ENCODE peak calls at places on chromosomes 12 and 14, in nine cellular contexts. One of them, this sample, is unnamed.
A peak's percentile ranks its signal among the peaks of the same experiment; 100 is the strongest.

GRCh38 chr12:6696690-6697583 is 3.7 kb downstream of the PIANP start:
- DNase-seq in BJ: no peak
- DNase-seq in retinal pigment epithelial cell: no peak
- DNase-seq in breast epithelium: no peak
- DNase-seq in PC-3: no peak
- DNase-seq in fibroblast of the aortic adventitia: no peak
- DNase-seq in DND-41: no peak
- DNase-seq in SK-N-SH: no peak
- DNase-seq in adrenal gland: no peak
- DNase-seq in this sample: peak; percentile 69

GRCh38 chr12:34350092-34351041 is 328.1 kb downstream of the ALG10 start:
- DNase-seq in BJ: no peak
- DNase-seq in retinal pigment epithelial cell: no peak
- DNase-seq in breast epithelium: no peak
- DNase-seq in PC-3: no peak
- DNase-seq in fibroblast of the aortic adventitia: no peak
- DNase-seq in DND-41: no peak
- DNase-seq in SK-N-SH: no peak
- DNase-seq in adrenal gland: no peak
- DNase-seq in this sample: no peak

GRCh38 chr12:32467959-32468863 is 68.9 kb downstream of the FGD4 start:
- DNase-seq in BJ: no peak
- DNase-seq in retinal pigment epithelial cell: no peak
- DNase-seq in breast epithelium: no peak
- DNase-seq in PC-3: no peak
- DNase-seq in fibroblast of the aortic adventitia: no peak
- DNase-seq in DND-41: no peak
- DNase-seq in SK-N-SH: no peak
- DNase-seq in adrenal gland: no peak
- DNase-seq in this sample: peak; percentile 17

GRCh38 chr14:89501381-89501780 is 84.3 kb upstream of the FOXN3 start:
- DNase-seq in BJ: no peak
- DNase-seq in retinal pigment epithelial cell: no peak
- DNase-seq in breast epithelium: no peak
- DNase-seq in PC-3: no peak
- DNase-seq in fibroblast of the aortic adventitia: no peak
- DNase-seq in DND-41: no peak
- DNase-seq in SK-N-SH: no peak
- DNase-seq in adrenal gland: no peak
- DNase-seq in this sample: no peak

GRCh38 chr14:66624319-66624937 is 116.5 kb downstream of the GPHN start:
- DNase-seq in BJ: no peak
- DNase-seq in retinal pigment epithelial cell: peak; percentile 36
- DNase-seq in breast epithelium: no peak
- DNase-seq in PC-3: peak; percentile 77
- DNase-seq in fibroblast of the aortic adventitia: peak; percentile 81
- DNase-seq in DND-41: peak; percentile 48
- DNase-seq in SK-N-SH: peak; percentile 60
- DNase-seq in adrenal gland: peak; percentile 84
- DNase-seq in this sample: peak; percentile 73

GRCh38 chr12:83186437-83186836 is 499.7 kb downstream of the TMTC2 start:
- DNase-seq in BJ: no peak
- DNase-seq in retinal pigment epithelial cell: peak; percentile 34
- DNase-seq in breast epithelium: no peak
- DNase-seq in PC-3: no peak
- DNase-seq in fibroblast of the aortic adventitia: no peak
- DNase-seq in DND-41: no peak
- DNase-seq in SK-N-SH: no peak
- DNase-seq in adrenal gland: no peak
- DNase-seq in this sample: no peak

GRCh38 chr14:92729632-92730358 is 18.6 kb downstream of the LGMN start:
- DNase-seq in BJ: no peak
- DNase-seq in retinal pigment epithelial cell: peak; percentile 65
- DNase-seq in breast epithelium: no peak
- DNase-seq in PC-3: peak; percentile 88
- DNase-seq in fibroblast of the aortic adventitia: peak; percentile 54
- DNase-seq in DND-41: peak; percentile 24
- DNase-seq in SK-N-SH: no peak
- DNase-seq in adrenal gland: no peak
- DNase-seq in this sample: peak; percentile 73

GRCh38 chr12:47397664-47398281 is 308.1 kb downstream of the RPAP3 start:
- DNase-seq in BJ: no peak
- DNase-seq in retinal pigment epithelial cell: no peak
- DNase-seq in breast epithelium: no peak
- DNase-seq in PC-3: peak; percentile 94
- DNase-seq in fibroblast of the aortic adventitia: peak; percentile 77
- DNase-seq in DND-41: no peak
- DNase-seq in SK-N-SH: no peak
- DNase-seq in adrenal gland: peak; percentile 63
- DNase-seq in this sample: peak; percentile 47

GRCh38 chr12:79690606-79691298 is at the start of gene PAWR:
- DNase-seq in BJ: no peak
- DNase-seq in retinal pigment epithelial cell: peak; percentile 45
- DNase-seq in breast epithelium: peak; percentile 73
- DNase-seq in PC-3: peak; percentile 92
- DNase-seq in fibroblast of the aortic adventitia: peak; percentile 63
- DNase-seq in DND-41: no peak
- DNase-seq in SK-N-SH: peak; percentile 67
- DNase-seq in adrenal gland: peak; percentile 67
- DNase-seq in this sample: peak; percentile 88
- TF ChIP-seq CTCF in BJ: peak; percentile 37
- TF ChIP-seq CTCF in retinal pigment epithelial cell: no peak
- TF ChIP-seq CTCF in breast epithelium: no peak
- TF ChIP-seq CTCF in PC-3: no peak
- TF ChIP-seq CTCF in fibroblast of the aortic adventitia: peak; percentile 11
- TF ChIP-seq CTCF in DND-41: no peak
- TF ChIP-seq CTCF in SK-N-SH: no peak
- TF ChIP-seq CTCF in adrenal gland: peak; percentile 13
- TF ChIP-seq CTCF in this sample: peak; percentile 24

GRCh38 chr12:67697443-67697842 is 48.9 kb downstream of the DYRK2 start:
- DNase-seq in BJ: no peak
- DNase-seq in retinal pigment epithelial cell: no peak
- DNase-seq in breast epithelium: no peak
- DNase-seq in PC-3: peak; percentile 35
- DNase-seq in fibroblast of the aortic adventitia: no peak
- DNase-seq in DND-41: peak; percentile 65
- DNase-seq in SK-N-SH: no peak
- DNase-seq in adrenal gland: no peak
- DNase-seq in this sample: peak; percentile 16
- H3K4me3 ChIP-seq in BJ: no peak overlapping the region
- H3K4me3 ChIP-seq in retinal pigment epithelial cell: no peak overlapping the region
- H3K4me3 ChIP-seq in breast epithelium: no peak overlapping the region
- H3K4me3 ChIP-seq in PC-3: no peak overlapping the region
- H3K4me3 ChIP-seq in fibroblast of the aortic adventitia: no peak overlapping the region
- H3K4me3 ChIP-seq in DND-41: peak overlapping the region; percentile 49
- H3K4me3 ChIP-seq in SK-N-SH: no peak overlapping the region
- H3K4me3 ChIP-seq in adrenal gland: no peak overlapping the region
- H3K4me3 ChIP-seq in this sample: no peak overlapping the region

DNA sequence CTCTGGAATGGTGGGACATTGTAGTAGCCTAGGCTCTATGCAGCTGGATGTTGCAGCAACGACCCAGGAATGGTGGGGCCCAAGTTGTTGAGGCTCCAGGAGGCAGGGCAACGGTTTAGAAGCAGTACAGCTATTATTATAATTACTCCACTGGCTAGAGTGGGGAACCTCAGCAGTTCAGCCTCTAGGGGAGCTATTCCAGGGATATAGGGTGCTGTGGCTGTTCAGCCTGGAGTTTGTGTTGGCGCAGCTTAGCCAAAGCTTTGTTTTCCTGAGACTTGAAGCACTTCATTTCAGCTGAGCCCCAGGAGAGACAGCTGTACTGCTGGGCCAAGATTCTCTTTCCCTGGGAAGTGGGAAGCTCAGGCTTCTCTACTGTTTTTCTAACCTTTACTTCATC is 1023.0 kb upstream of the ATXN7L3B start:
- DNase-seq in BJ: no peak
- DNase-seq in retinal pigment epithelial cell: no peak
- DNase-seq in breast epithelium: no peak
- DNase-seq in PC-3: peak; percentile 13
- DNase-seq in fibroblast of the aortic adventitia: no peak
- DNase-seq in DND-41: no peak
- DNase-seq in SK-N-SH: peak; percentile 5
- DNase-seq in adrenal gland: no peak
- DNase-seq in this sample: no peak
- TF ChIP-seq CTCF in BJ: no peak
- TF ChIP-seq CTCF in retinal pigment epithelial cell: no peak
- TF ChIP-seq CTCF in breast epithelium: no peak
- TF ChIP-seq CTCF in PC-3: peak; percentile 35
- TF ChIP-seq CTCF in fibroblast of the aortic adventitia: no peak
- TF ChIP-seq CTCF in DND-41: no peak
- TF ChIP-seq CTCF in SK-N-SH: no peak
- TF ChIP-seq CTCF in adrenal gland: no peak
- TF ChIP-seq CTCF in this sample: no peak

GRCh38 chr12:95083471-95083870 is 10.1 kb upstream of the NR2C1 start:
- DNase-seq in BJ: no peak
- DNase-seq in retinal pigment epithelial cell: no peak
- DNase-seq in breast epithelium: no peak
- DNase-seq in PC-3: no peak
- DNase-seq in fibroblast of the aortic adventitia: peak; percentile 78
- DNase-seq in DND-41: no peak
- DNase-seq in SK-N-SH: no peak
- DNase-seq in adrenal gland: no peak
- DNase-seq in this sample: no peak

GRCh38 chr12:95083938-95084337 is 10.5 kb upstream of the NR2C1 start:
- DNase-seq in BJ: no peak
- DNase-seq in retinal pigment epithelial cell: no peak
- DNase-seq in breast epithelium: no peak
- DNase-seq in PC-3: no peak
- DNase-seq in fibroblast of the aortic adventitia: peak; percentile 90
- DNase-seq in DND-41: no peak
- DNase-seq in SK-N-SH: no peak
- DNase-seq in adrenal gland: peak; percentile 65
- DNase-seq in this sample: no peak

GRCh38 chr12:95088339-95088738 is 14.9 kb upstream of the NR2C1 start:
- DNase-seq in BJ: no peak
- DNase-seq in retinal pigment epithelial cell: no peak
- DNase-seq in breast epithelium: no peak
- DNase-seq in PC-3: no peak
- DNase-seq in fibroblast of the aortic adventitia: no peak
- DNase-seq in DND-41: no peak
- DNase-seq in SK-N-SH: no peak
- DNase-seq in adrenal gland: no peak
- DNase-seq in this sample: peak; percentile 13

DNA sequence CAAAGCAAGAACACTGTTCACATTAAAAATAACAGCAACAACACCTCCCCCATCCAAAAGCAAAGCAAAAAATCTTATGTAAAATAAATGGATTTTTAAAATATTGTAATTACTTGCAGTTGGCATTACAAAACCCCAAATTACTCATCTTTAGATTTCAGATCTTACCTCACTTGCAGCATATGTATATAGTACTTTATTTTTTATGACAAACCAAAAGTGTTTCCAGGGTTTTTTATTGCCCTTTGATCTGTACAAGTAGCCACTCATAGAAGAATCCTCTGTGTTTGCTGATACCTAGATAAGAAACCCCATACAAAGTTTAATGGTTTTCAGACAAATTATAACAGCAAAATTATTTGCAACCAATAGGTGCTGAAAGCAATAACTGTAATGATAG is 12.2 kb upstream of the NR2C1 start:
- DNase-seq in BJ: no peak
- DNase-seq in retinal pigment epithelial cell: no peak
- DNase-seq in breast epithelium: no peak
- DNase-seq in PC-3: no peak
- DNase-seq in fibroblast of the aortic adventitia: no peak
- DNase-seq in DND-41: no peak
- DNase-seq in SK-N-SH: no peak
- DNase-seq in adrenal gland: no peak
- DNase-seq in this sample: no peak
- H3K4me3 ChIP-seq in BJ: no peak overlapping the region
- H3K4me3 ChIP-seq in retinal pigment epithelial cell: no peak overlapping the region
- H3K4me3 ChIP-seq in breast epithelium: no peak overlapping the region
- H3K4me3 ChIP-seq in PC-3: no peak overlapping the region
- H3K4me3 ChIP-seq in fibroblast of the aortic adventitia: no peak overlapping the region
- H3K4me3 ChIP-seq in DND-41: no peak overlapping the region
- H3K4me3 ChIP-seq in SK-N-SH: no peak overlapping the region
- H3K4me3 ChIP-seq in adrenal gland: no peak overlapping the region
- H3K4me3 ChIP-seq in this sample: no peak overlapping the region

GRCh38 chr14:44963775-44964380 is 1.9 kb downstream of the TOGARAM1 start:
- DNase-seq in BJ: no peak
- DNase-seq in retinal pigment epithelial cell: no peak
- DNase-seq in breast epithelium: no peak
- DNase-seq in PC-3: peak; percentile 33
- DNase-seq in fibroblast of the aortic adventitia: peak; percentile 37
- DNase-seq in DND-41: peak; percentile 27
- DNase-seq in SK-N-SH: peak; percentile 13
- DNase-seq in adrenal gland: no peak
- DNase-seq in this sample: peak; percentile 19
- TF ChIP-seq CTCF in BJ: no peak
- TF ChIP-seq CTCF in retinal pigment epithelial cell: no peak
- TF ChIP-seq CTCF in breast epithelium: no peak
- TF ChIP-seq CTCF in PC-3: no peak
- TF ChIP-seq CTCF in fibroblast of the aortic adventitia: no peak
- TF ChIP-seq CTCF in DND-41: peak; percentile 9
- TF ChIP-seq CTCF in SK-N-SH: no peak
- TF ChIP-seq CTCF in adrenal gland: no peak
- TF ChIP-seq CTCF in this sample: no peak

GRCh38 chr12:66170606-66171005 is 810 bp upstream of the TMBIM4 start:
- DNase-seq in BJ: no peak
- DNase-seq in retinal pigment epithelial cell: no peak
- DNase-seq in breast epithelium: no peak
- DNase-seq in PC-3: no peak
- DNase-seq in fibroblast of the aortic adventitia: no peak
- DNase-seq in DND-41: no peak
- DNase-seq in SK-N-SH: no peak
- DNase-seq in adrenal gland: no peak
- DNase-seq in this sample: no peak
- H3K4me3 ChIP-seq in BJ: no peak overlapping the region
- H3K4me3 ChIP-seq in retinal pigment epithelial cell: no peak overlapping the region
- H3K4me3 ChIP-seq in breast epithelium: peak overlapping the region; percentile 76
- H3K4me3 ChIP-seq in PC-3: peak overlapping the region; percentile 89
- H3K4me3 ChIP-seq in fibroblast of the aortic adventitia: no peak overlapping the region
- H3K4me3 ChIP-seq in DND-41: peak overlapping the region; percentile 82
- H3K4me3 ChIP-seq in SK-N-SH: no peak overlapping the region
- H3K4me3 ChIP-seq in adrenal gland: peak overlapping the region; percentile 84
- H3K4me3 ChIP-seq in this sample: no peak overlapping the region

GRCh38 chr12:18888062-18888461 is 150.1 kb downstream of the CAPZA3 start:
- DNase-seq in BJ: no peak
- DNase-seq in retinal pigment epithelial cell: no peak
- DNase-seq in breast epithelium: no peak
- DNase-seq in PC-3: no peak
- DNase-seq in fibroblast of the aortic adventitia: peak; percentile 20
- DNase-seq in DND-41: no peak
- DNase-seq in SK-N-SH: no peak
- DNase-seq in adrenal gland: no peak
- DNase-seq in this sample: no peak

GRCh38 chr12:18886962-18887361 is 149.0 kb downstream of the CAPZA3 start:
- DNase-seq in BJ: no peak
- DNase-seq in retinal pigment epithelial cell: no peak
- DNase-seq in breast epithelium: no peak
- DNase-seq in PC-3: no peak
- DNase-seq in fibroblast of the aortic adventitia: no peak
- DNase-seq in DND-41: no peak
- DNase-seq in SK-N-SH: no peak
- DNase-seq in adrenal gland: no peak
- DNase-seq in this sample: peak; percentile 55

GRCh38 chr12:18887368-18887767 is 149.4 kb downstream of the CAPZA3 start:
- DNase-seq in BJ: no peak
- DNase-seq in retinal pigment epithelial cell: no peak
- DNase-seq in breast epithelium: no peak
- DNase-seq in PC-3: no peak
- DNase-seq in fibroblast of the aortic adventitia: no peak
- DNase-seq in DND-41: no peak
- DNase-seq in SK-N-SH: no peak
- DNase-seq in adrenal gland: no peak
- DNase-seq in this sample: no peak

GRCh38 chr12:18882690-18883089 is 144.8 kb downstream of the CAPZA3 start:
- DNase-seq in BJ: no peak
- DNase-seq in retinal pigment epithelial cell: no peak
- DNase-seq in breast epithelium: no peak
- DNase-seq in PC-3: peak; percentile 17
- DNase-seq in fibroblast of the aortic adventitia: no peak
- DNase-seq in DND-41: no peak
- DNase-seq in SK-N-SH: no peak
- DNase-seq in adrenal gland: no peak
- DNase-seq in this sample: no peak
- TF ChIP-seq CTCF in BJ: no peak
- TF ChIP-seq CTCF in retinal pigment epithelial cell: no peak
- TF ChIP-seq CTCF in breast epithelium: no peak
- TF ChIP-seq CTCF in PC-3: peak; percentile 42
- TF ChIP-seq CTCF in fibroblast of the aortic adventitia: no peak
- TF ChIP-seq CTCF in DND-41: no peak
- TF ChIP-seq CTCF in SK-N-SH: no peak
- TF ChIP-seq CTCF in adrenal gland: no peak
- TF ChIP-seq CTCF in this sample: no peak

This sample was measured in GM12865.